ENCODE peak calls at places on chromosomes 4 and X, in seven cellular contexts. One of them, this sample, is unnamed.

GRCh38 chrX:21438792-21439191 is 64.6 kb downstream of the CNKSR2 start:
- DNase-seq in NCI-H510A: no peak
- DNase-seq in EL: no peak
- DNase-seq in stimulated activated CD8-positive, alpha-beta memory T cell treated with anti-CD3 and anti-CD28 coated beads, Interleukin-15, amount 100 ng/mL, for 24 hours: no peak
- DNase-seq in fibroblast of pulmonary artery: peak
- DNase-seq in AML-193: peak
- DNase-seq in T-helper 2 cell: no peak
- DNase-seq in this sample: no peak

GRCh38 chrX:9183481-9183880 is 149.6 kb upstream of the FAM9B start:
- DNase-seq in fibroblast of pulmonary artery: no peak
- DNase-seq in EL: no peak
- DNase-seq in stimulated activated CD8-positive, alpha-beta memory T cell treated with anti-CD3 and anti-CD28 coated beads, Interleukin-15, amount 100 ng/mL, for 24 hours: no peak
- DNase-seq in NCI-H510A: no peak
- DNase-seq in T-helper 2 cell: no peak
- DNase-seq in AML-193: no peak
- DNase-seq in this sample: no peak

GRCh38 chr4:108053281-108053701 is 63.6 kb downstream of the HADH start:
- DNase-seq in EL: no peak
- DNase-seq in AML-193: no peak
- DNase-seq in stimulated activated CD8-positive, alpha-beta memory T cell treated with anti-CD3 and anti-CD28 coated beads, Interleukin-15, amount 100 ng/mL, for 24 hours: no peak
- DNase-seq in fibroblast of pulmonary artery: no peak
- DNase-seq in T-helper 2 cell: no peak
- DNase-seq in NCI-H510A: no peak
- DNase-seq in this sample: no peak

GRCh38 chrX:10327651-10328050 is 170.9 kb downstream of the CLCN4 start:
- DNase-seq in stimulated activated CD8-positive, alpha-beta memory T cell treated with anti-CD3 and anti-CD28 coated beads, Interleukin-15, amount 100 ng/mL, for 24 hours: no peak
- DNase-seq in NCI-H510A: no peak
- DNase-seq in AML-193: no peak
- DNase-seq in T-helper 2 cell: no peak
- DNase-seq in fibroblast of pulmonary artery: no peak
- DNase-seq in EL: no peak
- DNase-seq in this sample: no peak

GRCh38 chr4:6674500-6675149 is 19.1 kb upstream of the S100P start:
- DNase-seq in stimulated activated CD8-positive, alpha-beta memory T cell treated with anti-CD3 and anti-CD28 coated beads, Interleukin-15, amount 100 ng/mL, for 24 hours: no peak
- DNase-seq in EL: peak
- DNase-seq in fibroblast of pulmonary artery: peak
- DNase-seq in NCI-H510A: no peak
- DNase-seq in T-helper 2 cell: peak
- DNase-seq in AML-193: no peak
- DNase-seq in this sample: no peak

GRCh38 chr4:4387531-4388311 is 819 bp downstream of the NSG1 start:
- DNase-seq in EL: no peak
- DNase-seq in fibroblast of pulmonary artery: no peak
- DNase-seq in T-helper 2 cell: no peak
- DNase-seq in AML-193: no peak
- DNase-seq in NCI-H510A: no peak
- DNase-seq in stimulated activated CD8-positive, alpha-beta memory T cell treated with anti-CD3 and anti-CD28 coated beads, Interleukin-15, amount 100 ng/mL, for 24 hours: no peak
- DNase-seq in this sample: no peak

GRCh38 chr4:168701061-168701460 is 204.2 kb downstream of the PALLD start:
- DNase-seq in stimulated activated CD8-positive, alpha-beta memory T cell treated with anti-CD3 and anti-CD28 coated beads, Interleukin-15, amount 100 ng/mL, for 24 hours: no peak
- DNase-seq in T-helper 2 cell: no peak
- DNase-seq in AML-193: no peak
- DNase-seq in fibroblast of pulmonary artery: no peak
- DNase-seq in EL: no peak
- DNase-seq in NCI-H510A: no peak
- DNase-seq in this sample: no peak

GRCh38 chrX:103586314-103586646 is 965 bp downstream of the TCEAL4 start:
- DNase-seq in EL: peak
- DNase-seq in NCI-H510A: no peak
- DNase-seq in T-helper 2 cell: no peak
- DNase-seq in stimulated activated CD8-positive, alpha-beta memory T cell treated with anti-CD3 and anti-CD28 coated beads, Interleukin-15, amount 100 ng/mL, for 24 hours: no peak
- DNase-seq in AML-193: no peak
- DNase-seq in fibroblast of pulmonary artery: peak
- DNase-seq in this sample: no peak

GRCh38 chr4:176949022-176949421 is 156.3 kb upstream of the VEGFC start:
- DNase-seq in EL: no peak
- DNase-seq in fibroblast of pulmonary artery: peak
- DNase-seq in NCI-H510A: no peak
- DNase-seq in AML-193: no peak
- DNase-seq in T-helper 2 cell: no peak
- DNase-seq in stimulated activated CD8-positive, alpha-beta memory T cell treated with anti-CD3 and anti-CD28 coated beads, Interleukin-15, amount 100 ng/mL, for 24 hours: no peak
- DNase-seq in this sample: no peak

GRCh38 chr4:89837385-89837995 is 529 bp upstream of the SNCA start:
- DNase-seq in NCI-H510A: no peak
- DNase-seq in AML-193: peak
- DNase-seq in T-helper 2 cell: no peak
- DNase-seq in stimulated activated CD8-positive, alpha-beta memory T cell treated with anti-CD3 and anti-CD28 coated beads, Interleukin-15, amount 100 ng/mL, for 24 hours: no peak
- DNase-seq in fibroblast of pulmonary artery: peak
- DNase-seq in EL: peak
- DNase-seq in this sample: peak

GRCh38 chr4:4330794-4331193 is 40.7 kb downstream of the ZBTB49 start:
- DNase-seq in T-helper 2 cell: no peak
- DNase-seq in NCI-H510A: no peak
- DNase-seq in fibroblast of pulmonary artery: no peak
- DNase-seq in stimulated activated CD8-positive, alpha-beta memory T cell treated with anti-CD3 and anti-CD28 coated beads, Interleukin-15, amount 100 ng/mL, for 24 hours: no peak
- DNase-seq in EL: no peak
- DNase-seq in AML-193: no peak
- DNase-seq in this sample: no peak

GRCh38 chr4:37438880-37439279 is 194.3 kb downstream of the NWD2 start:
- DNase-seq in fibroblast of pulmonary artery: no peak
- DNase-seq in NCI-H510A: no peak
- DNase-seq in stimulated activated CD8-positive, alpha-beta memory T cell treated with anti-CD3 and anti-CD28 coated beads, Interleukin-15, amount 100 ng/mL, for 24 hours: no peak
- DNase-seq in AML-193: no peak
- DNase-seq in EL: no peak
- DNase-seq in T-helper 2 cell: no peak
- DNase-seq in this sample: no peak

GRCh38 chr4:136823020-136823419 is 709.3 kb downstream of the PCDH18 start:
- DNase-seq in stimulated activated CD8-positive, alpha-beta memory T cell treated with anti-CD3 and anti-CD28 coated beads, Interleukin-15, amount 100 ng/mL, for 24 hours: no peak
- DNase-seq in fibroblast of pulmonary artery: no peak
- DNase-seq in EL: no peak
- DNase-seq in AML-193: no peak
- DNase-seq in NCI-H510A: no peak
- DNase-seq in T-helper 2 cell: no peak
- DNase-seq in this sample: no peak

GRCh38 chr4:150126201-150126879 is 48.1 kb downstream of the DCLK2 start:
- DNase-seq in fibroblast of pulmonary artery: peak
- DNase-seq in AML-193: no peak
- DNase-seq in stimulated activated CD8-positive, alpha-beta memory T cell treated with anti-CD3 and anti-CD28 coated beads, Interleukin-15, amount 100 ng/mL, for 24 hours: no peak
- DNase-seq in T-helper 2 cell: no peak
- DNase-seq in EL: peak
- DNase-seq in NCI-H510A: no peak
- DNase-seq in this sample: no peak

GRCh38 chrX:16119353-16120220 is 3.8 kb upstream of the GRPR start:
- DNase-seq in NCI-H510A: no peak
- DNase-seq in AML-193: no peak
- DNase-seq in fibroblast of pulmonary artery: no peak
- DNase-seq in T-helper 2 cell: no peak
- DNase-seq in EL: no peak
- DNase-seq in stimulated activated CD8-positive, alpha-beta memory T cell treated with anti-CD3 and anti-CD28 coated beads, Interleukin-15, amount 100 ng/mL, for 24 hours: no peak
- DNase-seq in this sample: no peak

GRCh38 chr4:115249808-115250207 is 136.4 kb upstream of the NDST4 start:
- DNase-seq in fibroblast of pulmonary artery: no peak
- DNase-seq in T-helper 2 cell: no peak
- DNase-seq in EL: no peak
- DNase-seq in NCI-H510A: no peak
- DNase-seq in AML-193: no peak
- DNase-seq in stimulated activated CD8-positive, alpha-beta memory T cell treated with anti-CD3 and anti-CD28 coated beads, Interleukin-15, amount 100 ng/mL, for 24 hours: no peak
- DNase-seq in this sample: no peak

GRCh38 chr4:82704156-82704555 is 94.4 kb downstream of the SCD5 start:
- DNase-seq in EL: peak
- DNase-seq in NCI-H510A: no peak
- DNase-seq in AML-193: no peak
- DNase-seq in fibroblast of pulmonary artery: no peak
- DNase-seq in stimulated activated CD8-positive, alpha-beta memory T cell treated with anti-CD3 and anti-CD28 coated beads, Interleukin-15, amount 100 ng/mL, for 24 hours: no peak
- DNase-seq in T-helper 2 cell: no peak
- DNase-seq in this sample: no peak

GRCh38 chr4:88822034-88822433 is 124.4 kb upstream of the NAP1L5 start:
- DNase-seq in AML-193: no peak
- DNase-seq in stimulated activated CD8-positive, alpha-beta memory T cell treated with anti-CD3 and anti-CD28 coated beads, Interleukin-15, amount 100 ng/mL, for 24 hours: no peak
- DNase-seq in NCI-H510A: no peak
- DNase-seq in EL: no peak
- DNase-seq in T-helper 2 cell: no peak
- DNase-seq in fibroblast of pulmonary artery: no peak
- DNase-seq in this sample: no peak

GRCh38 chrX:13377537-13377936 is 57.7 kb upstream of the ATXN3L start:
- DNase-seq in AML-193: no peak
- DNase-seq in NCI-H510A: no peak
- DNase-seq in EL: peak
- DNase-seq in stimulated activated CD8-positive, alpha-beta memory T cell treated with anti-CD3 and anti-CD28 coated beads, Interleukin-15, amount 100 ng/mL, for 24 hours: no peak
- DNase-seq in T-helper 2 cell: no peak
- DNase-seq in fibroblast of pulmonary artery: peak
- DNase-seq in this sample: no peak

GRCh38 chr4:152165146-152165545 is 370.7 kb downstream of the FBXW7 start:
- DNase-seq in T-helper 2 cell: no peak
- DNase-seq in stimulated activated CD8-positive, alpha-beta memory T cell treated with anti-CD3 and anti-CD28 coated beads, Interleukin-15, amount 100 ng/mL, for 24 hours: no peak
- DNase-seq in NCI-H510A: no peak
- DNase-seq in EL: peak
- DNase-seq in AML-193: no peak
- DNase-seq in fibroblast of pulmonary artery: peak
- DNase-seq in this sample: no peak

GRCh38 chr4:24809376-24809775 is 14.0 kb downstream of the SOD3 start:
- DNase-seq in fibroblast of pulmonary artery: no peak
- DNase-seq in EL: no peak
- DNase-seq in AML-193: no peak
- DNase-seq in NCI-H510A: no peak
- DNase-seq in T-helper 2 cell: no peak
- DNase-seq in stimulated activated CD8-positive, alpha-beta memory T cell treated with anti-CD3 and anti-CD28 coated beads, Interleukin-15, amount 100 ng/mL, for 24 hours: no peak
- DNase-seq in this sample: no peak